ENCODE peak calls at places on chromosome 5, in ten cellular contexts. One of them, this sample, is unnamed.
A peak's percentile ranks its signal among the peaks of the same experiment; 100 is the strongest.

GRCh38 chr5:73815631-73816030 is 189.6 kb downstream of the ARHGEF28 start:
- DNase-seq in breast epithelium: no peak
- DNase-seq in sigmoid colon: no peak
- DNase-seq in H1: no peak
- DNase-seq in transverse colon: no peak
- DNase-seq in GM23338: no peak
- DNase-seq in Panc1: no peak
- DNase-seq in esophagus muscularis mucosa: no peak
- DNase-seq in spleen: no peak
- DNase-seq in stomach: no peak
- DNase-seq in this sample: no peak

GRCh38 chr5:69048233-69048632 is 45.6 kb upstream of the SLC30A5 start:
- DNase-seq in breast epithelium: no peak
- DNase-seq in Panc1: no peak
- DNase-seq in spleen: no peak
- DNase-seq in sigmoid colon: no peak
- DNase-seq in esophagus muscularis mucosa: no peak
- DNase-seq in transverse colon: no peak
- DNase-seq in GM23338: peak; percentile 56
- DNase-seq in stomach: no peak
- DNase-seq in H1: no peak
- DNase-seq in this sample: no peak

GRCh38 chr5:16819522-16820167 is 116.4 kb downstream of the MYO10 start:
- DNase-seq in sigmoid colon: no peak
- DNase-seq in breast epithelium: no peak
- DNase-seq in transverse colon: no peak
- DNase-seq in spleen: no peak
- DNase-seq in esophagus muscularis mucosa: no peak
- DNase-seq in H1: no peak
- DNase-seq in stomach: no peak
- DNase-seq in Panc1: no peak
- DNase-seq in GM23338: no peak
- DNase-seq in this sample: no peak

GRCh38 chr5:112703866-112704820 is 33.5 kb upstream of the APC start:
- DNase-seq in spleen: no peak
- DNase-seq in breast epithelium: no peak
- DNase-seq in stomach: no peak
- DNase-seq in transverse colon: no peak
- DNase-seq in H1: no peak
- DNase-seq in GM23338: no peak
- DNase-seq in Panc1: no peak
- DNase-seq in sigmoid colon: no peak
- DNase-seq in esophagus muscularis mucosa: no peak
- DNase-seq in this sample: no peak

GRCh38 chr5:171162602-171163001 is 146.4 kb upstream of the TLX3 start:
- DNase-seq in breast epithelium: no peak
- DNase-seq in GM23338: peak; percentile 80
- DNase-seq in transverse colon: no peak
- DNase-seq in H1: peak; percentile 39
- DNase-seq in esophagus muscularis mucosa: no peak
- DNase-seq in Panc1: no peak
- DNase-seq in spleen: no peak
- DNase-seq in stomach: no peak
- DNase-seq in sigmoid colon: no peak
- DNase-seq in this sample: no peak

GRCh38 chr5:120297621-120298020 is 166.5 kb upstream of the PRR16 start:
- DNase-seq in stomach: no peak
- DNase-seq in breast epithelium: no peak
- DNase-seq in Panc1: no peak
- DNase-seq in GM23338: no peak
- DNase-seq in esophagus muscularis mucosa: no peak
- DNase-seq in H1: no peak
- DNase-seq in transverse colon: no peak
- DNase-seq in sigmoid colon: no peak
- DNase-seq in spleen: no peak
- DNase-seq in this sample: no peak

GRCh38 chr5:169880012-169880673 is 100.2 kb downstream of the INSYN2B start:
- DNase-seq in breast epithelium: no peak
- DNase-seq in sigmoid colon: no peak
- DNase-seq in spleen: no peak
- DNase-seq in GM23338: no peak
- DNase-seq in transverse colon: no peak
- DNase-seq in Panc1: no peak
- DNase-seq in stomach: no peak
- DNase-seq in H1: no peak
- DNase-seq in esophagus muscularis mucosa: no peak
- DNase-seq in this sample: no peak

GRCh38 chr5:98921947-98922508 is 6.8 kb downstream of the CHD1 start:
- DNase-seq in GM23338: no peak
- DNase-seq in breast epithelium: no peak
- DNase-seq in Panc1: no peak
- DNase-seq in stomach: no peak
- DNase-seq in transverse colon: no peak
- DNase-seq in esophagus muscularis mucosa: no peak
- DNase-seq in sigmoid colon: no peak
- DNase-seq in spleen: no peak
- DNase-seq in H1: no peak
- DNase-seq in this sample: no peak

GRCh38 chr5:143033535-143034260 is 263.5 kb downstream of the ARHGAP26 start:
- DNase-seq in Panc1: peak; percentile 89
- DNase-seq in sigmoid colon: no peak
- DNase-seq in spleen: no peak
- DNase-seq in stomach: no peak
- DNase-seq in H1: no peak
- DNase-seq in esophagus muscularis mucosa: no peak
- DNase-seq in GM23338: no peak
- DNase-seq in breast epithelium: no peak
- DNase-seq in transverse colon: no peak
- DNase-seq in this sample: no peak

GRCh38 chr5:555058-555623 is 30.9 kb upstream of the SLC9A3 start:
- DNase-seq in sigmoid colon: peak; percentile 49
- DNase-seq in transverse colon: peak; percentile 53
- DNase-seq in H1: no peak
- DNase-seq in Panc1: peak; percentile 15
- DNase-seq in stomach: peak; percentile 37
- DNase-seq in GM23338: no peak
- DNase-seq in breast epithelium: peak; percentile 47
- DNase-seq in esophagus muscularis mucosa: no peak
- DNase-seq in spleen: no peak
- DNase-seq in this sample: no peak

GRCh38 chr5:180639743-180640300 is 9.6 kb downstream of the FLT4 start:
- DNase-seq in esophagus muscularis mucosa: no peak
- DNase-seq in sigmoid colon: peak; percentile 68
- DNase-seq in stomach: no peak
- DNase-seq in H1: no peak
- DNase-seq in Panc1: no peak
- DNase-seq in spleen: peak; percentile 69
- DNase-seq in GM23338: no peak
- DNase-seq in breast epithelium: peak; percentile 51
- DNase-seq in transverse colon: peak; percentile 6
- DNase-seq in this sample: no peak

GRCh38 chr5:177552839-177553455 is 1.4 kb downstream of the FAM193B start:
- DNase-seq in stomach: no peak
- DNase-seq in GM23338: peak; percentile 48
- DNase-seq in breast epithelium: no peak
- DNase-seq in Panc1: no peak
- DNase-seq in transverse colon: no peak
- DNase-seq in sigmoid colon: no peak
- DNase-seq in esophagus muscularis mucosa: no peak
- DNase-seq in H1: no peak
- DNase-seq in spleen: peak; percentile 79
- DNase-seq in this sample: no peak

GRCh38 chr5:56039985-56040384 is 45.2 kb upstream of the IL6ST start:
- DNase-seq in H1: no peak
- DNase-seq in stomach: no peak
- DNase-seq in breast epithelium: no peak
- DNase-seq in sigmoid colon: no peak
- DNase-seq in esophagus muscularis mucosa: no peak
- DNase-seq in GM23338: no peak
- DNase-seq in Panc1: no peak
- DNase-seq in spleen: no peak
- DNase-seq in transverse colon: no peak
- DNase-seq in this sample: no peak

GRCh38 chr5:25614466-25614865 is 969.7 kb upstream of the CDH10 start:
- DNase-seq in esophagus muscularis mucosa: no peak
- DNase-seq in transverse colon: no peak
- DNase-seq in breast epithelium: no peak
- DNase-seq in sigmoid colon: no peak
- DNase-seq in GM23338: no peak
- DNase-seq in H1: no peak
- DNase-seq in Panc1: no peak
- DNase-seq in spleen: no peak
- DNase-seq in stomach: no peak
- DNase-seq in this sample: no peak

GRCh38 chr5:173764321-173765029 is 123.7 kb upstream of the CPEB4 start:
- DNase-seq in Panc1: peak; percentile 88
- DNase-seq in H1: no peak
- DNase-seq in sigmoid colon: peak; percentile 91
- DNase-seq in stomach: peak; percentile 84
- DNase-seq in breast epithelium: peak; percentile 77
- DNase-seq in GM23338: peak; percentile 34
- DNase-seq in esophagus muscularis mucosa: peak; percentile 94
- DNase-seq in transverse colon: peak; percentile 61
- DNase-seq in spleen: no peak
- DNase-seq in this sample: peak; percentile 46
- TF ChIP-seq POLR2AphosphoS5 in Panc1: no peak
- TF ChIP-seq POLR2AphosphoS5 in H1: no peak
- TF ChIP-seq POLR2AphosphoS5 in sigmoid colon: peak; percentile 78
- TF ChIP-seq POLR2AphosphoS5 in stomach: peak; percentile 41
- TF ChIP-seq POLR2AphosphoS5 in breast epithelium: peak; percentile 54
- TF ChIP-seq POLR2AphosphoS5 in GM23338: no peak
- TF ChIP-seq POLR2AphosphoS5 in esophagus muscularis mucosa: peak; percentile 79
- TF ChIP-seq POLR2AphosphoS5 in transverse colon: no peak
- TF ChIP-seq POLR2AphosphoS5 in spleen: peak; percentile 58
- TF ChIP-seq POLR2AphosphoS5 in this sample: peak; percentile 82

GRCh38 chr5:32790411-32790951 is 79.4 kb downstream of the NPR3 start:
- DNase-seq in spleen: no peak
- DNase-seq in transverse colon: no peak
- DNase-seq in H1: no peak
- DNase-seq in stomach: no peak
- DNase-seq in breast epithelium: no peak
- DNase-seq in esophagus muscularis mucosa: no peak
- DNase-seq in sigmoid colon: no peak
- DNase-seq in GM23338: no peak
- DNase-seq in Panc1: no peak
- DNase-seq in this sample: no peak

GRCh38 chr5:32791536-32792240 is 80.6 kb downstream of the NPR3 start:
- DNase-seq in breast epithelium: no peak
- DNase-seq in sigmoid colon: no peak
- DNase-seq in spleen: no peak
- DNase-seq in transverse colon: no peak
- DNase-seq in esophagus muscularis mucosa: no peak
- DNase-seq in GM23338: no peak
- DNase-seq in H1: no peak
- DNase-seq in Panc1: no peak
- DNase-seq in stomach: no peak
- DNase-seq in this sample: no peak

DNA sequence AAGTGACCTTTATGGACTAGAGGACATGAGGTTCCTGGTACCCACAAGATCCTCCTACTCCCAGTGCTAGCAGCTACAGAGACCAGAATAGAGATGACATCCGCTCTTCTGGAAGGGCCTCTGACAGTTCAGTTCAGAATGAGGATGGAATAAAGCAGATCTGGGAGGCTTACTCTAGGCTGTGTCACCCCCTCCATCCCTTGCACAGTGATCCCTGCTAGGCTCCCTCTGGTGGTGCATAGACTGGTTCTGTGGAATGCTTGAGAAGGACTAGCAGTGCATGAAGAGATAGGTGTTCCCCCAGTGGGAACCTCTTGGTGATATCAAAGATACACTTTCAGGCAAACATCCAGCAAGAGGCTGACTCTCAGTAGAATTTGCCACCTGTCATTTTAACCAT is 83.0 kb downstream of the NPR3 start:
- DNase-seq in sigmoid colon: no peak
- DNase-seq in stomach: no peak
- DNase-seq in breast epithelium: no peak
- DNase-seq in GM23338: peak; percentile 32
- DNase-seq in esophagus muscularis mucosa: no peak
- DNase-seq in H1: no peak
- DNase-seq in Panc1: no peak
- DNase-seq in spleen: no peak
- DNase-seq in transverse colon: no peak
- DNase-seq in this sample: no peak
- TF ChIP-seq CTCF in sigmoid colon: no peak
- TF ChIP-seq CTCF in stomach: no peak
- TF ChIP-seq CTCF in breast epithelium: no peak
- TF ChIP-seq CTCF in GM23338: peak; percentile 29
- TF ChIP-seq CTCF in esophagus muscularis mucosa: no peak
- TF ChIP-seq CTCF in H1: peak; percentile 36
- TF ChIP-seq CTCF in Panc1: peak; percentile 31
- TF ChIP-seq CTCF in spleen: no peak
- TF ChIP-seq CTCF in transverse colon: no peak
- TF ChIP-seq CTCF in this sample: no peak

DNA sequence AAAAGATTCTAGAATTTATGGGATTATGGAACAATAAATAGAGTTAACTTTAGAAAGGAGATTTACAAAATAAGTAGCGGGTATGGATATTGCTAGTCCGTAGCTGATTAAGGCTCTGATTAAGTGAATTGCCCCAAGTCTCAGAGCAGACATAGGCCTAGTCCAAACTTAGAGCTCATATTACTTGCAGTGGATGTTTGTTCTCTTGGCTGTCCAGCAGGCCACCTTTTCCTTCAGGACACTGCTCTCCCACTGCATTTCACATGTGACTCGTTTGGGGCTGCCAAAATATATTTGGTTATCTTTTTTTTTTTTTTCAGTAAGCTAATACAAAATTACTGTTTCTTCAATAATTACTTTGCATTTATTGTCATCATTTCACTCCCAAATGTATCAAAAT is 76.6 kb downstream of the ARRDC3 start:
- DNase-seq in sigmoid colon: no peak
- DNase-seq in spleen: no peak
- DNase-seq in H1: no peak
- DNase-seq in GM23338: no peak
- DNase-seq in breast epithelium: no peak
- DNase-seq in Panc1: no peak
- DNase-seq in esophagus muscularis mucosa: no peak
- DNase-seq in transverse colon: no peak
- DNase-seq in stomach: no peak
- DNase-seq in this sample: no peak
- H3K4me1 ChIP-seq in sigmoid colon: peaks cover 21% of the 10 kb centered on the region
- H3K4me1 ChIP-seq in spleen: peaks cover 8% of the 10 kb centered on the region
- H3K4me1 ChIP-seq in H1: no peaks in the 10 kb centered on the region
- H3K4me1 ChIP-seq in GM23338: no peaks in the 10 kb centered on the region
- H3K4me1 ChIP-seq in breast epithelium: no peaks in the 10 kb centered on the region
- H3K4me1 ChIP-seq in Panc1: peaks cover 15% of the 10 kb centered on the region
- H3K4me1 ChIP-seq in esophagus muscularis mucosa: peaks cover 7% of the 10 kb centered on the region
- H3K4me1 ChIP-seq in transverse colon: peaks cover 5% of the 10 kb centered on the region
- H3K4me1 ChIP-seq in stomach: peaks cover 28% of the 10 kb centered on the region
- H3K4me1 ChIP-seq in this sample: no peaks in the 10 kb centered on the region

DNA sequence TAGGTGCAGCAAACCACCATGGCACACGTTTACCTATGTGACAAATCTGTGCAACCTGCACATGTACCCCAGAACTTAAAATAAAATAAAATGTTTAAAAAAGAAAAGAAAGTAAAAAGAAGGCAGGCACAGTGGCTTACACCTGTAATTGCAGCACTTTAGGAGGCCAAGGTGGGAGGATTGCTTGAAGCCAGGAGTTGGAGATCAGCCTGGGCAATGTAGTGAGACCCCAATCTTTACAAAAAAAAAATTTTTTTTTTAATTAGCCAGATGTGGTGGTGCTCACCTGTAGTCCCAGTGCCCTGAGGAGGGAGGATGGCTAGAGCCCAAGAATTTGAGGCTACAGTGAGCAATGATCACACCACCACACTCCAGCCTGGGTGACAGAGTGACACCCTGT is 12.5 kb upstream of the LHFPL2 start:
- DNase-seq in stomach: no peak
- DNase-seq in breast epithelium: no peak
- DNase-seq in spleen: no peak
- DNase-seq in esophagus muscularis mucosa: no peak
- DNase-seq in GM23338: no peak
- DNase-seq in transverse colon: no peak
- DNase-seq in sigmoid colon: no peak
- DNase-seq in H1: no peak
- DNase-seq in Panc1: no peak
- DNase-seq in this sample: no peak
- TF ChIP-seq POLR2AphosphoS5 in stomach: no peak
- TF ChIP-seq POLR2AphosphoS5 in breast epithelium: no peak
- TF ChIP-seq POLR2AphosphoS5 in spleen: no peak
- TF ChIP-seq POLR2AphosphoS5 in esophagus muscularis mucosa: no peak
- TF ChIP-seq POLR2AphosphoS5 in GM23338: no peak
- TF ChIP-seq POLR2AphosphoS5 in transverse colon: no peak
- TF ChIP-seq POLR2AphosphoS5 in sigmoid colon: no peak
- TF ChIP-seq POLR2AphosphoS5 in H1: no peak
- TF ChIP-seq POLR2AphosphoS5 in Panc1: no peak
- TF ChIP-seq POLR2AphosphoS5 in this sample: no peak

This sample was measured in prostate gland.